ENCODE peak calls at places on chromosomes 4 and X, in eight cellular contexts. One of them, this sample, is unnamed.

GRCh38 chrX:3175659-3176438 is 134.6 kb downstream of the ARSF start:
- DNase-seq in NCI-H748 treated with DMSO at 0.1 percent for 48 hours: no peak
- DNase-seq in left lung: no peak
- DNase-seq in iris pigment epithelial cell: peak
- DNase-seq in NCI-H1092: no peak
- DNase-seq in amygdala: no peak
- DNase-seq in fibroblast of gingiva: no peak
- DNase-seq in GM10248: no peak
- DNase-seq in this sample: no peak

GRCh38 chr4:105896461-105896939 is 1.2 kb downstream of the NPNT start:
- DNase-seq in iris pigment epithelial cell: no peak
- DNase-seq in GM10248: peak
- DNase-seq in fibroblast of gingiva: no peak
- DNase-seq in NCI-H1092: no peak
- DNase-seq in left lung: peak
- DNase-seq in NCI-H748 treated with DMSO at 0.1 percent for 48 hours: no peak
- DNase-seq in amygdala: no peak
- DNase-seq in this sample: no peak

GRCh38 chrX:41705680-41706374 is 17.1 kb downstream of the GPR34 start:
- DNase-seq in NCI-H1092: no peak
- DNase-seq in GM10248: peak
- DNase-seq in iris pigment epithelial cell: no peak
- DNase-seq in NCI-H748 treated with DMSO at 0.1 percent for 48 hours: no peak
- DNase-seq in amygdala: no peak
- DNase-seq in left lung: no peak
- DNase-seq in fibroblast of gingiva: no peak
- DNase-seq in this sample: no peak

GRCh38 chr4:173319696-173320095 is 14.5 kb downstream of the HMGB2 start:
- DNase-seq in fibroblast of gingiva: peak
- DNase-seq in amygdala: no peak
- DNase-seq in NCI-H748 treated with DMSO at 0.1 percent for 48 hours: no peak
- DNase-seq in iris pigment epithelial cell: peak
- DNase-seq in NCI-H1092: no peak
- DNase-seq in GM10248: no peak
- DNase-seq in left lung: no peak
- DNase-seq in this sample: no peak

GRCh38 chr4:15488658-15489470 is 19.2 kb downstream of the CC2D2A start:
- DNase-seq in NCI-H1092: no peak
- DNase-seq in NCI-H748 treated with DMSO at 0.1 percent for 48 hours: no peak
- DNase-seq in GM10248: no peak
- DNase-seq in amygdala: no peak
- DNase-seq in fibroblast of gingiva: peak
- DNase-seq in left lung: no peak
- DNase-seq in iris pigment epithelial cell: peak
- DNase-seq in this sample: no peak

GRCh38 chr4:143618811-143619210 is 81.7 kb downstream of the FREM3 start:
- DNase-seq in amygdala: no peak
- DNase-seq in left lung: no peak
- DNase-seq in NCI-H1092: no peak
- DNase-seq in iris pigment epithelial cell: no peak
- DNase-seq in NCI-H748 treated with DMSO at 0.1 percent for 48 hours: no peak
- DNase-seq in fibroblast of gingiva: no peak
- DNase-seq in GM10248: no peak
- DNase-seq in this sample: no peak

GRCh38 chr4:7985072-7985471 is 45.4 kb upstream of the AFAP1 start:
- DNase-seq in fibroblast of gingiva: no peak
- DNase-seq in amygdala: no peak
- DNase-seq in iris pigment epithelial cell: no peak
- DNase-seq in GM10248: no peak
- DNase-seq in NCI-H1092: no peak
- DNase-seq in left lung: no peak
- DNase-seq in NCI-H748 treated with DMSO at 0.1 percent for 48 hours: no peak
- DNase-seq in this sample: no peak

GRCh38 chrX:15404712-15405111 is 20.5 kb upstream of the VEGFD start:
- DNase-seq in iris pigment epithelial cell: peak
- DNase-seq in GM10248: no peak
- DNase-seq in left lung: no peak
- DNase-seq in fibroblast of gingiva: peak
- DNase-seq in NCI-H748 treated with DMSO at 0.1 percent for 48 hours: no peak
- DNase-seq in amygdala: peak
- DNase-seq in NCI-H1092: no peak
- DNase-seq in this sample: no peak

GRCh38 chrX:30246769-30247489 is at the start of gene MAGEB1:
- DNase-seq in fibroblast of gingiva: no peak
- DNase-seq in NCI-H1092: no peak
- DNase-seq in left lung: no peak
- DNase-seq in NCI-H748 treated with DMSO at 0.1 percent for 48 hours: no peak
- DNase-seq in amygdala: no peak
- DNase-seq in iris pigment epithelial cell: no peak
- DNase-seq in GM10248: no peak
- DNase-seq in this sample: no peak

GRCh38 chrX:32673193-32673592 is 538.2 kb downstream of the DMD start:
- DNase-seq in fibroblast of gingiva: no peak
- DNase-seq in iris pigment epithelial cell: peak
- DNase-seq in GM10248: no peak
- DNase-seq in left lung: no peak
- DNase-seq in NCI-H748 treated with DMSO at 0.1 percent for 48 hours: no peak
- DNase-seq in NCI-H1092: no peak
- DNase-seq in amygdala: no peak
- DNase-seq in this sample: no peak

GRCh38 chr4:119729815-119730643 is 101.4 kb upstream of the PDE5A start:
- DNase-seq in fibroblast of gingiva: peak
- DNase-seq in amygdala: no peak
- DNase-seq in left lung: no peak
- DNase-seq in iris pigment epithelial cell: peak
- DNase-seq in NCI-H1092: no peak
- DNase-seq in NCI-H748 treated with DMSO at 0.1 percent for 48 hours: no peak
- DNase-seq in GM10248: no peak
- DNase-seq in this sample: no peak

GRCh38 chrX:1535241-1536041 is 1.5 kb downstream of the P2RY8 start:
- DNase-seq in amygdala: no peak
- DNase-seq in iris pigment epithelial cell: no peak
- DNase-seq in NCI-H1092: no peak
- DNase-seq in left lung: no peak
- DNase-seq in NCI-H748 treated with DMSO at 0.1 percent for 48 hours: no peak
- DNase-seq in GM10248: peak
- DNase-seq in fibroblast of gingiva: no peak
- DNase-seq in this sample: no peak

GRCh38 chr4:78766026-78766425 is 10.1 kb upstream of the BMP2K start:
- DNase-seq in GM10248: no peak
- DNase-seq in amygdala: no peak
- DNase-seq in NCI-H1092: no peak
- DNase-seq in left lung: no peak
- DNase-seq in NCI-H748 treated with DMSO at 0.1 percent for 48 hours: no peak
- DNase-seq in iris pigment epithelial cell: peak
- DNase-seq in fibroblast of gingiva: peak
- DNase-seq in this sample: no peak

GRCh38 chrX:89034679-89035078 is 287.7 kb downstream of the CPXCR1 start:
- DNase-seq in iris pigment epithelial cell: no peak
- DNase-seq in amygdala: no peak
- DNase-seq in GM10248: no peak
- DNase-seq in fibroblast of gingiva: no peak
- DNase-seq in NCI-H748 treated with DMSO at 0.1 percent for 48 hours: no peak
- DNase-seq in NCI-H1092: no peak
- DNase-seq in left lung: no peak
- DNase-seq in this sample: no peak

GRCh38 chr4:145808021-145808650 is 128.2 kb downstream of the C4orf51 start:
- DNase-seq in amygdala: no peak
- DNase-seq in GM10248: peak
- DNase-seq in iris pigment epithelial cell: peak
- DNase-seq in NCI-H748 treated with DMSO at 0.1 percent for 48 hours: no peak
- DNase-seq in left lung: no peak
- DNase-seq in NCI-H1092: no peak
- DNase-seq in fibroblast of gingiva: peak
- DNase-seq in this sample: no peak

GRCh38 chrX:136767104-136767941 is 13.4 kb downstream of the ARHGEF6 start:
- DNase-seq in NCI-H1092: peak
- DNase-seq in iris pigment epithelial cell: peak
- DNase-seq in GM10248: peak
- DNase-seq in NCI-H748 treated with DMSO at 0.1 percent for 48 hours: no peak
- DNase-seq in left lung: peak
- DNase-seq in fibroblast of gingiva: peak
- DNase-seq in amygdala: peak
- DNase-seq in this sample: peak

GRCh38 chrX:104270916-104271512 is 16.3 kb upstream of the ESX1 start:
- DNase-seq in NCI-H1092: peak
- DNase-seq in iris pigment epithelial cell: peak
- DNase-seq in GM10248: no peak
- DNase-seq in amygdala: peak
- DNase-seq in left lung: no peak
- DNase-seq in fibroblast of gingiva: peak
- DNase-seq in NCI-H748 treated with DMSO at 0.1 percent for 48 hours: peak
- DNase-seq in this sample: peak

GRCh38 chr4:185204238-185204910 is 574 bp upstream of the CFAP97 start:
- DNase-seq in iris pigment epithelial cell: no peak
- DNase-seq in amygdala: no peak
- DNase-seq in GM10248: no peak
- DNase-seq in NCI-H1092: peak
- DNase-seq in NCI-H748 treated with DMSO at 0.1 percent for 48 hours: no peak
- DNase-seq in left lung: no peak
- DNase-seq in fibroblast of gingiva: no peak
- DNase-seq in this sample: no peak

GRCh38 chrX:139739138-139739537 is 31.2 kb upstream of the MCF2 start:
- DNase-seq in fibroblast of gingiva: peak
- DNase-seq in iris pigment epithelial cell: peak
- DNase-seq in amygdala: no peak
- DNase-seq in NCI-H748 treated with DMSO at 0.1 percent for 48 hours: no peak
- DNase-seq in GM10248: no peak
- DNase-seq in left lung: no peak
- DNase-seq in NCI-H1092: no peak
- DNase-seq in this sample: peak

GRCh38 chrX:146264763-146265375 is 447.2 kb downstream of the SLITRK2 start:
- DNase-seq in left lung: no peak
- DNase-seq in iris pigment epithelial cell: no peak
- DNase-seq in NCI-H748 treated with DMSO at 0.1 percent for 48 hours: peak
- DNase-seq in NCI-H1092: peak
- DNase-seq in fibroblast of gingiva: no peak
- DNase-seq in amygdala: no peak
- DNase-seq in GM10248: no peak
- DNase-seq in this sample: no peak

GRCh38 chr4:174561556-174561955 is 39.3 kb upstream of the HPGD start:
- DNase-seq in fibroblast of gingiva: peak
- DNase-seq in GM10248: no peak
- DNase-seq in amygdala: no peak
- DNase-seq in NCI-H1092: no peak
- DNase-seq in iris pigment epithelial cell: peak
- DNase-seq in NCI-H748 treated with DMSO at 0.1 percent for 48 hours: no peak
- DNase-seq in left lung: no peak
- DNase-seq in this sample: no peak

GRCh38 chrX:5644786-5645185 is 583.9 kb downstream of the NLGN4X start:
- DNase-seq in NCI-H1092: no peak
- DNase-seq in iris pigment epithelial cell: no peak
- DNase-seq in GM10248: no peak
- DNase-seq in fibroblast of gingiva: no peak
- DNase-seq in amygdala: no peak
- DNase-seq in left lung: no peak
- DNase-seq in NCI-H748 treated with DMSO at 0.1 percent for 48 hours: peak
- DNase-seq in this sample: no peak

GRCh38 chr4:27293831-27294230 is 433.2 kb downstream of the STIM2 start:
- DNase-seq in left lung: no peak
- DNase-seq in NCI-H1092: no peak
- DNase-seq in NCI-H748 treated with DMSO at 0.1 percent for 48 hours: no peak
- DNase-seq in fibroblast of gingiva: no peak
- DNase-seq in amygdala: no peak
- DNase-seq in GM10248: no peak
- DNase-seq in iris pigment epithelial cell: no peak
- DNase-seq in this sample: no peak

GRCh38 chrX:107325467-107325866 is 119.1 kb downstream of the DNAAF6 start:
- DNase-seq in amygdala: no peak
- DNase-seq in iris pigment epithelial cell: no peak
- DNase-seq in NCI-H1092: no peak
- DNase-seq in fibroblast of gingiva: no peak
- DNase-seq in left lung: no peak
- DNase-seq in NCI-H748 treated with DMSO at 0.1 percent for 48 hours: no peak
- DNase-seq in GM10248: no peak
- DNase-seq in this sample: no peak

GRCh38 chr4:59881632-59882031 is 1318.5 kb upstream of the ADGRL3 start:
- DNase-seq in left lung: no peak
- DNase-seq in NCI-H1092: no peak
- DNase-seq in amygdala: no peak
- DNase-seq in NCI-H748 treated with DMSO at 0.1 percent for 48 hours: no peak
- DNase-seq in GM10248: no peak
- DNase-seq in fibroblast of gingiva: no peak
- DNase-seq in iris pigment epithelial cell: no peak
- DNase-seq in this sample: no peak

GRCh38 chr4:89563431-89563830 is 255.8 kb upstream of the GPRIN3 start:
- DNase-seq in amygdala: no peak
- DNase-seq in GM10248: no peak
- DNase-seq in iris pigment epithelial cell: peak
- DNase-seq in left lung: no peak
- DNase-seq in NCI-H1092: no peak
- DNase-seq in NCI-H748 treated with DMSO at 0.1 percent for 48 hours: no peak
- DNase-seq in fibroblast of gingiva: no peak
- DNase-seq in this sample: no peak

GRCh38 chrX:152600853-152601635 is 36.7 kb upstream of the GABRQ start:
- DNase-seq in left lung: no peak
- DNase-seq in GM10248: no peak
- DNase-seq in fibroblast of gingiva: no peak
- DNase-seq in iris pigment epithelial cell: no peak
- DNase-seq in NCI-H748 treated with DMSO at 0.1 percent for 48 hours: no peak
- DNase-seq in amygdala: peak
- DNase-seq in NCI-H1092: peak
- DNase-seq in this sample: no peak

GRCh38 chr4:73780243-73780642 is 39.9 kb downstream of the CXCL8 start:
- DNase-seq in amygdala: no peak
- DNase-seq in GM10248: no peak
- DNase-seq in left lung: no peak
- DNase-seq in NCI-H1092: no peak
- DNase-seq in fibroblast of gingiva: no peak
- DNase-seq in iris pigment epithelial cell: no peak
- DNase-seq in NCI-H748 treated with DMSO at 0.1 percent for 48 hours: no peak
- DNase-seq in this sample: no peak

GRCh38 chrX:141405486-141405877 is 163.2 kb upstream of the SPANXC start:
- DNase-seq in NCI-H1092: no peak
- DNase-seq in fibroblast of gingiva: no peak
- DNase-seq in NCI-H748 treated with DMSO at 0.1 percent for 48 hours: no peak
- DNase-seq in iris pigment epithelial cell: peak
- DNase-seq in amygdala: no peak
- DNase-seq in GM10248: no peak
- DNase-seq in left lung: no peak
- DNase-seq in this sample: no peak

GRCh38 chrX:150935466-150935865 is 37.0 kb upstream of the CD99L2 start:
- DNase-seq in iris pigment epithelial cell: peak
- DNase-seq in NCI-H748 treated with DMSO at 0.1 percent for 48 hours: no peak
- DNase-seq in left lung: no peak
- DNase-seq in fibroblast of gingiva: peak
- DNase-seq in amygdala: no peak
- DNase-seq in GM10248: no peak
- DNase-seq in NCI-H1092: no peak
- DNase-seq in this sample: no peak

GRCh38 chr4:16858275-16858752 is 40.1 kb downstream of the LDB2 start:
- DNase-seq in amygdala: no peak
- DNase-seq in GM10248: no peak
- DNase-seq in iris pigment epithelial cell: peak
- DNase-seq in left lung: no peak
- DNase-seq in NCI-H1092: no peak
- DNase-seq in NCI-H748 treated with DMSO at 0.1 percent for 48 hours: no peak
- DNase-seq in fibroblast of gingiva: no peak
- DNase-seq in this sample: no peak

GRCh38 chrX:47200385-47201150 is 6.9 kb downstream of the UBA1 start:
- DNase-seq in NCI-H1092: no peak
- DNase-seq in GM10248: no peak
- DNase-seq in amygdala: no peak
- DNase-seq in iris pigment epithelial cell: peak
- DNase-seq in left lung: no peak
- DNase-seq in fibroblast of gingiva: peak
- DNase-seq in NCI-H748 treated with DMSO at 0.1 percent for 48 hours: no peak
- DNase-seq in this sample: no peak